ENCODE peak calls at places on chromosomes 16 and 17, in eight cellular contexts. P is progenitor cell of endocrine pancreas, N is AG04450, X is mesothelial cell of epicardium, C is WTC11, V is upper lobe of right lung, L is H9, H is GM06990. R is an unnamed sample.

GRCh38 chr16:8712589-8713361 is 38.4 kb downstream of the ABAT start:
- DNase-seq in N (no peak), L (peak; percentile 63), P (no peak), V (no peak), C (peak; percentile 57), H (no peak), X (peak; percentile 35), R (no peak)

GRCh38 chr16:1330260-1330914 is 3.1 kb upstream of the BAIAP3 start:
- DNase-seq in P (no peak), L (peak; percentile 79), X (no peak), V (no peak), N (no peak), C (peak; percentile 82), H (no peak), R (no peak)

GRCh38 chr16:56345406-56346050 is 79.8 kb downstream of the AMFR start:
- DNase-seq in P (no peak), C (no peak), L (no peak), X (no peak), N (no peak), H (no peak), V (no peak), R (no peak)

GRCh38 chr16:56558024-56558747 is 6.7 kb upstream of the MT4 start:
- DNase-seq in X (no peak), L (no peak), N (peak; percentile 8), H (no peak), P (no peak), C (no peak), V (peak; percentile 23), R (no peak)

GRCh38 chr17:2545393-2545792 is 33.7 kb upstream of the METTL16 start:
- DNase-seq in L (no peak), X (no peak), V (peak; percentile 80), N (no peak), P (no peak), H (no peak), C (no peak), R (no peak)

GRCh38 chr16:87658564-87659225 is 56.4 kb downstream of the JPH3 start:
- DNase-seq in X (no peak), C (no peak), N (no peak), V (no peak), P (no peak), H (no peak), L (peak; percentile 47), R (no peak)

GRCh38 chr17:67441052-67441738 is 64.1 kb downstream of the PITPNC1 start:
- DNase-seq in X (no peak), N (peak; percentile 21), P (no peak), L (no peak), C (no peak), V (peak; percentile 18), H (peak; percentile 38), R (peak; percentile 31)

GRCh38 chr17:40555296-40556190 is 9.7 kb downstream of the CCR7 start:
- DNase-seq in L (no peak), V (peak; percentile 45), X (peak; percentile 10), H (peak; percentile 28), N (no peak), P (peak; percentile 5), C (peak; percentile 6), R (no peak)

GRCh38 chr17:72587773-72588511 is 467.1 kb downstream of the SOX9 start:
- DNase-seq in V (no peak), L (no peak), X (no peak), N (no peak), C (no peak), H (no peak), P (no peak), R (no peak)

GRCh38 chr17:29155966-29156338 is 24.2 kb downstream of the MYO18A start:
- DNase-seq in N (no peak), P (no peak), L (peak; percentile 89), V (no peak), H (no peak), X (no peak), C (peak; percentile 58), R (no peak)

GRCh38 chr17:55298111-55298510 is 33.4 kb downstream of the HLF start:
- DNase-seq in N (no peak), C (no peak), H (no peak), V (no peak), X (no peak), P (no peak), L (no peak), R (no peak)

GRCh38 chr17:69696645-69697044 is 282.1 kb downstream of the MAP2K6 start:
- DNase-seq in L (no peak), V (no peak), P (no peak), X (no peak), H (no peak), N (no peak), C (no peak), R (no peak)

GRCh38 chr16:89548344-89549006 is 12.0 kb upstream of the RPL13 start:
- DNase-seq in H (no peak), X (no peak), L (no peak), V (no peak), P (no peak), N (no peak), C (no peak), R (no peak)

GRCh38 chr17:8438441-8438840 is 2.8 kb downstream of the NDEL1 start:
- DNase-seq in N (no peak), C (no peak), L (no peak), V (no peak), H (no peak), X (no peak), P (no peak), R (no peak)

GRCh38 chr16:56195151-56195550 is 3.9 kb downstream of the GNAO1 start:
- DNase-seq in P (no peak), C (no peak), V (no peak), H (no peak), N (no peak), X (no peak), L (no peak), R (no peak)

GRCh38 chr17:33778505-33779398 is 476.3 kb upstream of the CCL2 start:
- DNase-seq in V (no peak), C (peak; percentile 45), L (peak; percentile 65), P (peak; percentile 34), N (peak; percentile 45), H (peak; percentile 18), X (peak; percentile 31), R (peak; percentile 51)

GRCh38 chr16:56241596-56241995 is 50.3 kb downstream of the GNAO1 start:
- DNase-seq in X (no peak), L (no peak), V (no peak), N (no peak), C (no peak), P (no peak), H (no peak), R (no peak)

GRCh38 chr17:78993981-78994671 is 14.4 kb upstream of the LGALS3BP start:
- DNase-seq in P (no peak), C (no peak), L (no peak), H (no peak), X (no peak), N (no peak), V (no peak), R (no peak)
- TF ChIP-seq CTCF in P (no peak), C (no peak), L (no peak), H (no peak), X (no peak), N (no peak), V (no peak), R (no peak)

GRCh38 chr17:48539177-48539576 is 5.7 kb downstream of the HOXB2 start:
- DNase-seq in N (no peak), V (no peak), P (no peak), H (no peak), C (no peak), L (no peak), X (no peak), R (no peak)

GRCh38 chr17:48542114-48542955 is 2.6 kb downstream of the HOXB2 start:
- DNase-seq in P (no peak), C (no peak), X (no peak), L (no peak), N (no peak), H (no peak), V (no peak), R (no peak)

GRCh38 chr17:48540213-48540612 is 4.7 kb downstream of the HOXB2 start:
- DNase-seq in H (no peak), V (no peak), P (no peak), N (no peak), X (no peak), C (no peak), L (no peak), R (no peak)

GRCh38 chr17:48541574-48542113 is 3.3 kb downstream of the HOXB2 start:
- DNase-seq in X (no peak), L (peak; percentile 67), H (peak; percentile 28), N (no peak), C (no peak), V (peak; percentile 69), P (no peak), R (peak; percentile 58)

GRCh38 chr17:48541036-48541573 is 3.8 kb downstream of the HOXB2 start:
- DNase-seq in H (no peak), P (no peak), X (no peak), V (no peak), L (no peak), N (no peak), C (no peak), R (no peak)
- TF ChIP-seq CTCF in H (no peak), P (no peak), X (no peak), V (no peak), L (no peak), N (no peak), C (no peak), R (no peak)

DNA sequence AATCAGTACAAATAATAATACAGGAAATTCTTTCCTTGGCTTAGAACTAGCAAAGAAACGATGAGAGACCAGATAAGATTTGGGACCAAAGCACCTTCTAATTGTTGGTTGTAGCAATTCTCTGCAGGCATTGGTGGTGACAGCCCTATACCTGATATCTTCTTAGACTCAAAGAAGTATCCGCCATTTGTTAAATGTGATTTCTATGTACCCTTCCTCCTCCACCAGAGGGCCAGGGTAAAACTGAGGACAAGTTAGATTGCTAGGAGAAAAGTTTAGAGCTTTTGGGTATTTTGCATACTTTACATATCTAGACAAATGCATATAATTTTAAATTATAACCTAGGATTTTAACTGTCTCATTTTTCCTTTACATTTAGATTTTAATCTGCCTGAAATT is 304.3 kb downstream of the HS3ST4 start:
- DNase-seq in H (no peak), N (no peak), C (no peak), L (no peak), V (no peak), X (no peak), P (no peak), R (no peak)
- TF ChIP-seq CTCF in H (peak; percentile 10), N (no peak), C (no peak), L (peak; percentile 56), V (no peak), X (no peak), P (no peak), R (no peak)

GRCh38 chr16:30112197-30113030 is 923 bp downstream of the GDPD3 start:
- DNase-seq in N (no peak), V (peak; percentile 81), P (no peak), C (peak; percentile 82), X (no peak), L (peak; percentile 86), H (peak; percentile 56), R (peak; percentile 86)
- TF ChIP-seq CTCF in N (peak; percentile 63), V (peak; percentile 71), P (peak; percentile 58), C (peak; percentile 90), X (peak; percentile 39), L (peak; percentile 85), H (peak; percentile 82), R (peak; percentile 80)

GRCh38 chr16:75263291-75263962 is 12.0 kb upstream of the BCAR1 start:
- DNase-seq in P (no peak), X (no peak), C (no peak), V (no peak), N (no peak), L (peak; percentile 27), H (no peak), R (no peak)
- TF ChIP-seq CTCF in P (no peak), X (no peak), C (no peak), V (no peak), N (no peak), L (no peak), H (no peak), R (no peak)

GRCh38 chr17:27529230-27529796 is 73.1 kb downstream of the KSR1 start:
- DNase-seq in H (no peak), L (no peak), V (peak; percentile 77), N (no peak), P (no peak), C (no peak), X (no peak), R (no peak)
- TF ChIP-seq CTCF in H (no peak), L (no peak), V (no peak), N (peak; percentile 10), P (no peak), C (no peak), X (no peak), R (no peak)